ENCODE peak calls at places on chromosomes 12 and 14, in eight cellular contexts. N, G, P, F, T, K, D and U are unnamed samples.

GRCh38 chr12:51012570-51013236 is 13.5 kb downstream of the SLC11A2 start:
- DNase-seq in N (no peak), G (no peak), P (no peak), F (no peak), T (no peak), K (no peak), D (no peak), U (no peak)

GRCh38 chr12:6735448-6736191 is 11.8 kb downstream of the COPS7A start:
- DNase-seq in N (peak), G (peak), P (peak), F (no peak), T (peak), K (peak), D (peak), U (peak)

GRCh38 chr14:35404496-35405303 is at the start of gene NFKBIA:
- DNase-seq in N (peak), G (peak), P (peak), F (peak), T (peak), K (peak), D (peak), U (peak)

GRCh38 chr12:54394281-54394719 is 9.8 kb upstream of the ZNF385A start:
- DNase-seq in N (peak), G (no peak), P (no peak), F (no peak), T (no peak), K (no peak), D (no peak), U (no peak)

GRCh38 chr12:112616469-112617190 is 174.9 kb upstream of the RPH3A start:
- DNase-seq in N (no peak), G (no peak), P (no peak), F (no peak), T (no peak), K (no peak), D (no peak), U (no peak)

GRCh38 chr12:24551368-24551767 is 397.5 kb downstream of the BCAT1 start:
- DNase-seq in N (no peak), G (no peak), P (no peak), F (no peak), T (no peak), K (no peak), D (no peak), U (no peak)

GRCh38 chr12:50598321-50598862 is 93.6 kb downstream of the DIP2B start:
- DNase-seq in N (no peak), G (no peak), P (no peak), F (no peak), T (no peak), K (no peak), D (no peak), U (peak)

GRCh38 chr12:78210894-78211302 is 380.2 kb downstream of the NAV3 start:
- DNase-seq in N (no peak), G (no peak), P (no peak), F (no peak), T (no peak), K (no peak), D (no peak), U (no peak)

GRCh38 chr14:95023115-95023514 is 134.2 kb downstream of the DICER1 start:
- DNase-seq in N (no peak), G (no peak), P (no peak), F (no peak), T (no peak), K (no peak), D (no peak), U (no peak)

GRCh38 chr12:20489645-20490044 is 121.3 kb downstream of the PDE3A start:
- DNase-seq in N (no peak), G (no peak), P (no peak), F (no peak), T (no peak), K (no peak), D (no peak), U (no peak)

GRCh38 chr12:20483776-20484175 is 115.4 kb downstream of the PDE3A start:
- DNase-seq in N (no peak), G (no peak), P (no peak), F (no peak), T (no peak), K (no peak), D (no peak), U (no peak)

GRCh38 chr12:20487519-20487918 is 119.2 kb downstream of the PDE3A start:
- DNase-seq in N (no peak), G (no peak), P (no peak), F (no peak), T (no peak), K (no peak), D (no peak), U (no peak)

GRCh38 chr12:20482680-20483079 is 114.3 kb downstream of the PDE3A start:
- DNase-seq in N (no peak), G (no peak), P (no peak), F (no peak), T (no peak), K (no peak), D (no peak), U (no peak)

DNA sequence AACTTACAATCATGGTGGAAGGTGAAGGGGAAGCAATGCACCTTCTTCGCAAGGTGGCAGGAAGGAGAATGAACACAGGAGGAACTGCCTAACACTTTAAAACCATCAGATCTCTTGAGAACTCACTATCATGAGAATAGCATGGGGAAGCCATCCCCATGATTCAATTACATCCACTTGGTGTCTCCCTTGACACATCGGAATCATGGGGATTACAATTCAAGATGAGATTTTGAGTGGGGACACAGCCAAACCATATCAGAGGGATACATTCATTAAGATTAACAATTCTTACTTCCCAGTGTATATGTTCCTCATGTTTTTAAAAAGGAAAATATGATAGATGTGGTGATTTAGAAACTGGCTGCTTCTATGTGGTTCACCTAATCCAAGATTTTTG is 117.9 kb downstream of the PDE3A start:
- DNase-seq in N (no peak), G (no peak), P (no peak), F (no peak), T (no peak), K (no peak), D (no peak), U (no peak)
- TF ChIP-seq CTCF in N (no peak), G (no peak), P (no peak), F (no peak), T (no peak), K (no peak), D (no peak), U (no peak)

DNA sequence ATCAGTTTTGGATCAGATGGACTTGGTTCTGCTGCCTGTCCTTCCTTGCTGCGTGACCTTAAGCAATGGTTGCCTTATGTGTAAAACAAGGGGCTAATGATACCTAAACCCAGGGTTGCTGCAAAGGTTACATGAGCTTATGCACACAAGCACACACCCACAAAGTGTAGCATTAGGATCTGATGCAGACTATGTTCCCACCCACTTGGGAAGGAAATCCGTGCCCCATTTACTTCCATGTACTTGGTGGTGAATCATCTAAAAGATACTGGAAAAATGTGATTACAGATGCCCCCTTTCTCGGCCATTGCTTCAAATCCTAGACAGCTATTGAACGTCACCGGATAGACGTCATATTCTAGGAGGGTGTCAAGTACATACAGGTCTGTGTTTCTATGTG is 87.1 kb downstream of the PRKCH start:
- DNase-seq in N (no peak), G (no peak), P (no peak), F (no peak), T (no peak), K (no peak), D (no peak), U (no peak)
- TF ChIP-seq CTCF in N (no peak), G (no peak), P (no peak), F (no peak), T (no peak), K (no peak), D (no peak), U (no peak)

GRCh38 chr14:66920196-66920595 is 269.0 kb upstream of the GARIN2 start:
- DNase-seq in N (no peak), G (no peak), P (no peak), F (no peak), T (no peak), K (no peak), D (no peak), U (no peak)

GRCh38 chr14:66918527-66918926 is 270.7 kb upstream of the GARIN2 start:
- DNase-seq in N (no peak), G (no peak), P (no peak), F (no peak), T (no peak), K (no peak), D (no peak), U (no peak)

DNA sequence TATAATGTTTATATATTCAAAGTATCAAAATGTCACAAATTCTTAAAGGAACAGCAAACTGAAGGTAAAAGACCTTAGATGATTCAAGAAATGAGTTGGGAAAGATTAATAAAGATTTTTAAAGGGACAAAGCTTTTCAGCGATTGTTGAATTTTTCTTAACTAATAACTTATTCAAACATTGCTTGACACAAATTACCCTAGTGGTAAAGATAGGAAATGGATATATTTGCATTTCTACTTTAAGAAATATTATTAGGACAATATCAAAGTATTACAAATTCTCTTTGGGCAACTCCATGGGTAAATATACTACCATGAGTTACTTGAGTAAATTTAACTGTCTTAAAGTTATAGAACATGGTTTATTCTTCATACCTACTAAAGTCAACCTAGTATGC is 266.0 kb upstream of the GARIN2 start:
- DNase-seq in N (no peak), G (no peak), P (no peak), F (no peak), T (no peak), K (no peak), D (no peak), U (no peak)
- TF ChIP-seq CTCF in N (no peak), G (no peak), P (no peak), F (no peak), T (no peak), K (no peak), D (no peak), U (no peak)

DNA sequence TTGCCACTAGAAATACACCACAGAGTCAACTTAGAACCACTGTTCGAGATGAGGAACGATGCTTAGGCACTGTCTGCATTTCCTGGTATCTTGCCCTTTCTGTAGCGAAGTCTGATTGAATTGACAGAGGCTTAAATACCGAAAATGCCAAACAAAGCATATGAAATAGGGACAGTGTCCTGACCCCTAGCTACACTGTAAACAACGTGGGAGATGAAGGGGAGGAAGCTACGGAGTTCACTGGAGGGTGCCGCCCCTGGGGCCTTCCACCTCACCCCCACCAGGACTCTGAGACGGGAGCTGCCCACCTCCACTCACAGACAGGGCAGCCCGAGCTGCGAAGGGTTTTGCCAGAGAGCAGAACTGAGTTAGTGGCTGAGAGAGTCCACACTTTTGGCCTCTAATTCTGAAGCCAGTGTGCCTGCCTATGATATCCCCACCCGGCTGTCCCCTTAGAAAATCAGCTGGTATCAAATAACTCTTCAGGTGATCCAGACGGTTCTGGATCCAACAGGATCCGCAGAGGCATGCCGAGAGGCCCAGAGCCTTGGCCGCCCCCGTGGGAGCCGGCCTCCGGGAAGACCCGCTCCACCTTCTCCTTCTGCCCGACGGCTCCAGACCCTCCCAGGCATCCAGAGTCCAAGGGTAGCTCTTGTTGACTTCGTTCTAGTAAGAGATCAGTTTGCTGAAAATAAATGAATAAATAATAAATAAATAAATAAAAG is 230.7 kb upstream of the DIO3 start:
- DNase-seq in N (no peak), G (no peak), P (no peak), F (no peak), T (no peak), K (no peak), D (no peak), U (no peak)
- TF ChIP-seq CTCF in N (no peak), G (no peak), P (no peak), F (no peak), T (no peak), K (no peak), D (no peak), U (no peak)

GRCh38 chr14:23068792-23069412 is 11.6 kb upstream of the CDH24 start:
- DNase-seq in N (peak), G (peak), P (no peak), F (no peak), T (peak), K (peak), D (peak), U (peak)
- TF ChIP-seq CTCF in N (peak), G (peak), P (peak), F (peak), T (peak), K (peak), D (peak), U (peak)

DNA sequence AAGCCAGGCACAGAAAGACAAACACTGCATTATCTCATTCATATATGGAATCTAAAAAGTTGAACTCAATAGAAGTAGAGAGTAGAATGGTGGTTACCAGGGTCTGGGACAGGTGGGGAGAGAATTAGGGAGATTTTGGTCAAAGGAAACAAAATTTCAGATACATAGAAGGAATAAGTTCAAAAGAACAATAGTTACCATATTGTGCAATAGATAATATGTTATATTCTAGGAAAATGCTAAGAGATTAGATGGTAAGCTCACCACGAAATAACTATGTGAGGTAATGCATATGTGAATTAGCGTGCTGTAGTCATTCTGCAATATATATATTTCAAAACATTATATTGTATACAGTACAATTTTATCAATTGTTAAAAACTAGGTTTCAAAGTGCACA is 442.5 kb downstream of the KCNH5 start:
- DNase-seq in N (no peak), G (no peak), P (no peak), F (no peak), T (no peak), K (no peak), D (no peak), U (no peak)
- TF ChIP-seq CTCF in N (no peak), G (no peak), P (no peak), F (no peak), T (no peak), K (no peak), D (no peak), U (no peak)

DNA sequence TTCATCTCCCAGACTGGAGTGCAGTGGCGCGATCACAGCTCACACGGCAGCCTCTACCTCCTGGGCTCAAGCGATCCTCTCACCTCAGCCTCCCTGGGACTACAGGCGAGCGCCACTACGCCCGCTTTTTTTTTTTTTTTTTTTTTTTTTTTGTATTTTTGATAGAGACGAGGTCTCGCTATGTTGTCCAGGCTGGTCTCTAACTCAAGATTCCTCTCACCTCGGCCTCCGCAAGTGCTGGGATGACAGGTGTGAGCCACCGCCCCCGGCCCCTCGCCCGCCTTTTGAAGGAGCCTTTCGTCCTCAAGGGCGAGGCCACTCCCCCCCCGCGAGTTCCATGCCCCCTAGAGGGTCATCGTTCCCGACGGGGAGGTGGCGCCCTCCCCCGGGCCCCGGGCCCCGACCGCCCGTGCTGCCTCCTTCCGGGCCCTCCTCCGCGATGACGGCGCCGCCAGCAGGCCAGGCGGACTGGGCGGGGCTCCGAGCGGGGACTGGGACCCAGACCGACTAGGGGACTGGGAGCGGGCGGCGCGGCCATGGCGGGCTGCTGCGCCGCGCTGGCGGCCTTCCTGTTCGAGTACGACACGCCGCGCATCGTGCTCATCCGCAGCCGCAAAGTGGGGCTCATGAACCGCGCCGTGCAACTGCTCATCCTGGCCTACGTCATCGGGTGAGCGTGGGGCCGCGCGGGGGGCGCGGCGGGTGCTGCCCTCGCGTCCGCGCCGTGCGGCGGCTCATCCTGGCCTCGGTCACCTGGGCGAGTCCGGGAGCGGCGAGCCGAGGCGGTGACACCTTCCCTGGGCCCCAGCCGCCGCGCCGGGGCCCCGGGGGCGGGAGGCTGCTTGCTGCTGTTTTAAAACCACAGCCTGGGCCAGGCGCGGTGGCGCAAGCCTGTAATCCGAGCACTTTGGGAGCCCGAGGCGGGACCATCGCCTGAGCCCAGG is at the start of gene P2RX4:
- DNase-seq in N (peak), G (peak), P (peak), F (peak), T (peak), K (peak), D (peak), U (peak)
- TF ChIP-seq CTCF in N (no peak), G (no peak), P (peak), F (peak), T (peak), K (peak), D (no peak), U (peak)